ENCODE peak calls at places on chromosomes 7 and 10, in five cellular contexts. L is HTR-8/SVneo; C is left colon; S is stimulated activated CD8-positive, alpha-beta memory T cell treated with anti-CD3 and anti-CD28 coated beads, Interleukin-12 subunit alpha, Interleukin-12 subunit beta, amount 100 ng/mL, for 4 hours; P is T follicular helper cell. E is an unnamed sample.

GRCh38 chr7:101900103-101900502 is 82.7 kb downstream of the CUX1 start:
- DNase-seq in C (no peak), P (no peak), L (no peak), S (no peak), E (no peak)

GRCh38 chr10:66591865-66592264 is 334.0 kb upstream of the LRRTM3 start:
- DNase-seq in L (peak), C (no peak), P (no peak), S (no peak), E (peak)

GRCh38 chr7:100964630-100965029 is 4.7 kb upstream of the MUC12 start:
- DNase-seq in S (no peak), C (no peak), L (no peak), P (no peak), E (no peak)

GRCh38 chr10:3525832-3526449 is 259.1 kb downstream of the KLF6 start:
- DNase-seq in L (peak), P (no peak), S (no peak), C (peak), E (peak)

GRCh38 chr7:74272305-74273038 is 16.7 kb upstream of the CLIP2 start:
- DNase-seq in L (peak), C (peak), S (no peak), P (no peak), E (peak)

GRCh38 chr7:42175834-42176745 is 60.9 kb downstream of the GLI3 start:
- DNase-seq in C (no peak), S (no peak), P (no peak), L (no peak), E (peak)

GRCh38 chr10:3261921-3262320 is 89.3 kb upstream of the PITRM1 start:
- DNase-seq in C (no peak), L (no peak), S (no peak), P (no peak), E (no peak)

GRCh38 chr7:140674899-140675701 is 2.4 kb downstream of the ADCK2 start:
- DNase-seq in P (no peak), L (peak), C (peak), S (no peak), E (peak)

GRCh38 chr7:82044497-82045080 is 274.7 kb upstream of the HGF start:
- DNase-seq in C (peak), L (no peak), P (no peak), S (no peak), E (no peak)

GRCh38 chr7:127550247-127550646 is 35.1 kb downstream of the GCC1 start:
- DNase-seq in L (no peak), P (no peak), C (no peak), S (no peak), E (no peak)

GRCh38 chr7:41977165-41977651 is 259.8 kb downstream of the GLI3 start:
- DNase-seq in L (peak), C (no peak), S (no peak), P (no peak), E (peak)

GRCh38 chr7:31022726-31023125 is 29.4 kb upstream of the ADCYAP1R1 start:
- DNase-seq in S (no peak), P (no peak), L (no peak), C (no peak), E (no peak)

GRCh38 chr10:67697646-67698245 is 1.8 kb upstream of the CTNNA3 start:
- DNase-seq in C (peak), S (no peak), P (no peak), L (peak), E (peak)

GRCh38 chr7:96591900-96592676 is 117.6 kb downstream of the SEM1 start:
- DNase-seq in P (no peak), S (no peak), L (no peak), C (no peak), E (no peak)

GRCh38 chr7:31336202-31337035 is 4.1 kb downstream of the NEUROD6 start:
- DNase-seq in P (no peak), L (no peak), C (peak), S (no peak), E (no peak)

GRCh38 chr7:82600601-82601000 is 157.0 kb upstream of the CACNA2D1 start:
- DNase-seq in P (no peak), L (no peak), C (no peak), S (no peak), E (peak)

GRCh38 chr10:125010362-125010761 is 68.4 kb downstream of the ZRANB1 start:
- DNase-seq in P (no peak), L (no peak), C (no peak), S (no peak), E (no peak)

GRCh38 chr7:75993689-75994387 is 557 bp downstream of the TMEM120A start:
- DNase-seq in P (no peak), S (no peak), L (peak), C (peak), E (peak)

GRCh38 chr7:102836977-102837376 is 75.8 kb upstream of the LRRC17 start:
- DNase-seq in P (no peak), C (no peak), L (no peak), S (no peak), E (no peak)

E was measured in COLO829.